ENCODE peak calls at places on chromosomes 3 and 15, in six cellular contexts. P is NCI-H2227 treated with DMSO at 0.1 percent for 48 hours, W is GDM1, V is A172, J is NCI-H2107, L is T-helper 17 cell. O is an unnamed sample.

GRCh38 chr3:25457642-25458419 is 29.8 kb downstream of the RARB start:
- DNase-seq in P (no peak), W (no peak), V (no peak), J (no peak), L (no peak), O (no peak)

GRCh38 chr3:187261541-187261969 is 30.0 kb downstream of the MASP1 start:
- DNase-seq in P (no peak), W (no peak), V (no peak), J (no peak), L (no peak), O (no peak)

GRCh38 chr3:16313955-16314645 is 49.1 kb downstream of the OXNAD1 start:
- DNase-seq in P (no peak), W (no peak), V (no peak), J (no peak), L (no peak), O (no peak)

GRCh38 chr3:45635475-45636256 is 41.1 kb downstream of the LIMD1 start:
- DNase-seq in P (no peak), W (no peak), V (peak; percentile 78), J (no peak), L (no peak), O (no peak)

GRCh38 chr3:128311441-128311844 is 155.2 kb downstream of the DNAJB8 start:
- DNase-seq in P (no peak), W (no peak), V (no peak), J (no peak), L (no peak), O (no peak)

GRCh38 chr3:14847613-14848541 is 29.1 kb downstream of the FGD5 start:
- DNase-seq in P (no peak), W (no peak), V (peak; percentile 36), J (no peak), L (no peak), O (no peak)

GRCh38 chr15:63896336-63897115 is 62.8 kb upstream of the HERC1 start:
- DNase-seq in P (no peak), W (peak; percentile 76), V (peak; percentile 73), J (no peak), L (no peak), O (peak; percentile 17)

GRCh38 chr3:126921425-126921824 is 61.5 kb upstream of the PLXNA1 start:
- DNase-seq in P (no peak), W (no peak), V (no peak), J (no peak), L (no peak), O (no peak)

GRCh38 chr3:120875507-120875906 is 32.5 kb upstream of the STXBP5L start:
- DNase-seq in P (no peak), W (no peak), V (no peak), J (no peak), L (no peak), O (no peak)

GRCh38 chr3:178320481-178321352 is 215.5 kb upstream of the KCNMB2 start:
- DNase-seq in P (no peak), W (no peak), V (peak; percentile 41), J (peak; percentile 44), L (no peak), O (no peak)

GRCh38 chr15:75328493-75329314 is 7.2 kb upstream of the COMMD4 start:
- DNase-seq in P (no peak), W (no peak), V (no peak), J (no peak), L (no peak), O (no peak)

O was measured in Kasumi-1.